ENCODE peak calls at places on chromosomes 13 and 19, in seven cellular contexts. Z is pancreas; F is upper lobe of right lung; O is stimulated activated naive B cell treated with anti-CD40 and anti-IgM and Interleukin-4, amounts not matched to agents 10 μg/mL and 1 μg/mL and 100 μg/mL, for 72 hours; H is psoas muscle; X is natural killer cell; L is gastroesophageal sphincter. V is an unnamed sample.

GRCh38 chr19:13881692-13882418 is 4.9 kb downstream of the NANOS3 start:
- ATAC-seq in F (no peak), H (no peak), L (no peak), Z (no peak), O (peak), X (peak), V (no peak)

GRCh38 chr19:4962085-4962619 is 6.8 kb upstream of the KDM4B start:
- ATAC-seq in L (no peak), Z (no peak), H (no peak), F (no peak), X (no peak), O (no peak), V (no peak)

GRCh38 chr19:6723108-6723618 is 2.7 kb upstream of the C3 start:
- ATAC-seq in L (peak), Z (peak), F (peak), H (peak), O (no peak), X (no peak), V (no peak)

GRCh38 chr13:36981156-36981743 is 17.9 kb downstream of the ALG5 start:
- ATAC-seq in X (no peak), O (peak), F (no peak), H (no peak), L (no peak), Z (peak), V (peak)

GRCh38 chr13:26186141-26186870 is 35.8 kb downstream of the RNF6 start:
- ATAC-seq in L (peak), X (peak), H (peak), O (peak), F (peak), Z (peak), V (peak)

GRCh38 chr13:98253526-98253925 is 76.5 kb upstream of the RNF113B start:
- ATAC-seq in X (no peak), F (no peak), H (no peak), Z (peak), O (no peak), L (no peak), V (no peak)

GRCh38 chr19:3316659-3317207 is 49.6 kb upstream of the NFIC start:
- ATAC-seq in X (no peak), F (no peak), L (no peak), H (no peak), Z (no peak), O (no peak), V (no peak)

GRCh38 chr19:34722353-34722752 is 11.7 kb upstream of the ZNF181 start:
- ATAC-seq in L (no peak), O (no peak), Z (no peak), H (no peak), X (no peak), F (no peak), V (no peak)

GRCh38 chr13:29858667-29859066 is 8.2 kb upstream of the UBL3 start:
- ATAC-seq in X (no peak), O (peak), L (no peak), H (no peak), Z (no peak), F (no peak), V (no peak)

GRCh38 chr19:29528946-29529645 is 3.3 kb downstream of the VSTM2B start:
- ATAC-seq in O (no peak), L (no peak), Z (no peak), H (no peak), X (no peak), F (no peak), V (no peak)

GRCh38 chr19:29549105-29550070 is 23.6 kb downstream of the VSTM2B start:
- ATAC-seq in X (no peak), H (no peak), O (no peak), L (no peak), Z (no peak), F (peak), V (no peak)

GRCh38 chr19:584240-585001 is 5.3 kb upstream of the HCN2 start:
- ATAC-seq in L (peak), X (peak), O (peak), F (peak), H (peak), Z (peak), V (peak)

GRCh38 chr13:112807653-112808376 is 118.0 kb downstream of the ATP11A start:
- ATAC-seq in O (no peak), X (no peak), L (no peak), Z (no peak), H (peak), F (peak), V (no peak)

GRCh38 chr13:23432589-23432988 is 913 bp downstream of the SACS start:
- ATAC-seq in X (no peak), O (no peak), L (no peak), Z (no peak), F (no peak), H (no peak), V (no peak)

GRCh38 chr13:28012383-28012782 is 23.9 kb upstream of the URAD start:
- ATAC-seq in F (no peak), Z (no peak), L (no peak), H (no peak), O (peak), X (no peak), V (no peak)

GRCh38 chr19:50494186-50495019 is 16.6 kb downstream of the JOSD2 start:
- ATAC-seq in H (no peak), L (no peak), Z (no peak), X (no peak), O (no peak), F (no peak), V (no peak)

GRCh38 chr13:45219938-45220375 is 19.1 kb upstream of the KCTD4 start:
- ATAC-seq in F (no peak), Z (peak), L (no peak), H (no peak), O (peak), X (no peak), V (peak)

GRCh38 chr19:5707576-5708575 is 12.1 kb downstream of the LONP1 start:
- ATAC-seq in H (no peak), F (peak), O (no peak), L (no peak), X (no peak), Z (no peak), V (peak)

GRCh38 chr19:718251-719024 is 9.7 kb downstream of the PALM start:
- ATAC-seq in L (no peak), Z (no peak), F (peak), O (peak), H (no peak), X (no peak), V (peak)

GRCh38 chr19:48796468-48797083 is 14.3 kb downstream of the BCAT2 start:
- ATAC-seq in L (no peak), O (no peak), F (no peak), H (no peak), X (no peak), Z (no peak), V (no peak)

V was measured in esophagus mucosa.